ENCODE peak calls at places on chromosomes 1 and 21, in six cellular contexts. H is fibroblast of lung, S is BJ, E is heart left ventricle, L is T-helper 2 cell, U is HT1080. G is an unnamed sample.

GRCh38 chr1:31421404-31422040 is 8.5 kb downstream of the SERINC2 start:
- DNase-seq in H (peak), S (no peak), E (no peak), L (no peak), U (no peak), G (no peak)

GRCh38 chr1:37792943-37793686 is 532 bp upstream of the MANEAL start:
- DNase-seq in H (no peak), S (no peak), E (no peak), L (no peak), U (no peak), G (no peak)

GRCh38 chr21:31886896-31887595 is 14.2 kb downstream of the HUNK start:
- DNase-seq in H (peak), S (no peak), E (no peak), L (no peak), U (no peak), G (no peak)

GRCh38 chr1:158930504-158930903 is 848 bp upstream of the PYHIN1 start:
- DNase-seq in H (no peak), S (no peak), E (no peak), L (peak), U (no peak), G (no peak)

GRCh38 chr1:30696831-30697230 is 26.6 kb downstream of the MATN1 start:
- DNase-seq in H (no peak), S (no peak), E (no peak), L (no peak), U (no peak), G (no peak)

GRCh38 chr1:33320619-33321165 is at the start of gene A3GALT2:
- DNase-seq in H (no peak), S (no peak), E (no peak), L (no peak), U (no peak), G (no peak)

GRCh38 chr1:46084553-46085448 is 47.6 kb downstream of the PIK3R3 start:
- DNase-seq in H (peak), S (peak), E (no peak), L (no peak), U (peak), G (no peak)

GRCh38 chr1:55713516-55713915 is 498.4 kb upstream of the USP24 start:
- DNase-seq in H (no peak), S (no peak), E (no peak), L (no peak), U (no peak), G (no peak)

GRCh38 chr1:62528015-62528414 is 69.3 kb upstream of the ANGPTL3 start:
- DNase-seq in H (no peak), S (no peak), E (peak), L (no peak), U (no peak), G (no peak)

GRCh38 chr1:212595229-212595628 is 13.3 kb upstream of the ATF3 start:
- DNase-seq in H (no peak), S (no peak), E (no peak), L (no peak), U (no peak), G (no peak)

GRCh38 chr1:41742219-41742618 is 176.5 kb downstream of the HIVEP3 start:
- DNase-seq in H (peak), S (peak), E (no peak), L (no peak), U (peak), G (no peak)

GRCh38 chr1:118077331-118078055 is 107.5 kb downstream of the SPAG17 start:
- DNase-seq in H (peak), S (no peak), E (no peak), L (no peak), U (peak), G (peak)

GRCh38 chr1:204255966-204256365 is 42.2 kb upstream of the GOLT1A start:
- DNase-seq in H (peak), S (no peak), E (no peak), L (no peak), U (no peak), G (no peak)

GRCh38 chr1:26190373-26190987 is at the start of gene CATSPER4:
- DNase-seq in H (no peak), S (no peak), E (no peak), L (no peak), U (peak), G (no peak)

GRCh38 chr1:112735752-112736151 is 20.6 kb upstream of the PPM1J start:
- DNase-seq in H (peak), S (peak), E (no peak), L (no peak), U (peak), G (no peak)

GRCh38 chr1:117537291-117537920 is 68.4 kb upstream of the TENT5C start:
- DNase-seq in H (no peak), S (no peak), E (no peak), L (no peak), U (no peak), G (no peak)

GRCh38 chr21:44734841-44735240 is 23.5 kb upstream of the TSPEAR start:
- DNase-seq in H (no peak), S (no peak), E (no peak), L (no peak), U (no peak), G (no peak)

GRCh38 chr1:162113419-162113818 is 43.9 kb downstream of the NOS1AP start:
- DNase-seq in H (no peak), S (no peak), E (no peak), L (no peak), U (no peak), G (no peak)

GRCh38 chr1:13513885-13514546 is at the start of gene LRRC38:
- DNase-seq in H (no peak), S (no peak), E (peak), L (no peak), U (no peak), G (no peak)

GRCh38 chr1:183472488-183473285 is at the start of gene SMG7:
- DNase-seq in H (no peak), S (no peak), E (no peak), L (peak), U (peak), G (no peak)

GRCh38 chr21:29166333-29166732 is 35.9 kb downstream of the MAP3K7CL start:
- DNase-seq in H (no peak), S (no peak), E (no peak), L (no peak), U (no peak), G (no peak)

GRCh38 chr1:55478742-55479141 is 263.6 kb upstream of the USP24 start:
- DNase-seq in H (peak), S (no peak), E (no peak), L (no peak), U (peak), G (no peak)

GRCh38 chr21:43187715-43188114 is 18.9 kb downstream of the CRYAA start:
- DNase-seq in H (no peak), S (no peak), E (no peak), L (no peak), U (no peak), G (no peak)

GRCh38 chr1:45673956-45674355 is 12.4 kb downstream of the GPBP1L1 start:
- DNase-seq in H (peak), S (no peak), E (no peak), L (no peak), U (no peak), G (no peak)

GRCh38 chr1:167631987-167632680 is 2.1 kb downstream of the RCSD1 start:
- DNase-seq in H (no peak), S (no peak), E (peak), L (no peak), U (no peak), G (no peak)

GRCh38 chr1:217214551-217214950 is 416.3 kb downstream of the GPATCH2 start:
- DNase-seq in H (no peak), S (no peak), E (no peak), L (no peak), U (no peak), G (no peak)

GRCh38 chr21:35792569-35792968 is 267.8 kb downstream of the SETD4 start:
- DNase-seq in H (no peak), S (no peak), E (no peak), L (no peak), U (no peak), G (no peak)

GRCh38 chr1:226608699-226609505 is 60.3 kb downstream of the STUM start:
- DNase-seq in H (peak), S (no peak), E (peak), L (peak), U (peak), G (no peak)

GRCh38 chr21:30268608-30269197 is 14.0 kb downstream of the KRTAP24-1 start:
- DNase-seq in H (no peak), S (no peak), E (no peak), L (no peak), U (peak), G (no peak)

GRCh38 chr1:10530756-10531155 is 56.0 kb downstream of the PEX14 start:
- DNase-seq in H (peak), S (no peak), E (no peak), L (no peak), U (peak), G (no peak)

GRCh38 chr1:213996320-213997022 is 8.7 kb downstream of the PROX1 start:
- DNase-seq in H (peak), S (no peak), E (peak), L (no peak), U (no peak), G (no peak)

G was measured in NCI-H2081 treated with DMSO at 0.1 percent for 48 hours.